ENCODE peak calls at places on chromosomes 16 and 17, in ten cellular contexts. One of them, this sample, is unnamed.
A peak's percentile ranks its signal among the peaks of the same experiment; 100 is the strongest.

GRCh38 chr17:1375615-1376014 is 24.4 kb downstream of the YWHAE start:
- DNase-seq in sigmoid colon: no peak
- DNase-seq in neuronal stem cell: no peak
- DNase-seq in neural progenitor cell: no peak
- DNase-seq in lower lobe of right lung: no peak
- DNase-seq in OCI-LY7: no peak
- DNase-seq in esophagus squamous epithelium: no peak
- DNase-seq in H7: no peak
- DNase-seq in breast epithelium: no peak
- DNase-seq in CD8-positive, alpha-beta T cell: peak; percentile 41
- DNase-seq in this sample: no peak

GRCh38 chr17:45184144-45184543 is 22.5 kb downstream of the HEXIM2 start:
- DNase-seq in neural progenitor cell: no peak
- DNase-seq in breast epithelium: no peak
- DNase-seq in CD8-positive, alpha-beta T cell: no peak
- DNase-seq in sigmoid colon: no peak
- DNase-seq in esophagus squamous epithelium: no peak
- DNase-seq in lower lobe of right lung: no peak
- DNase-seq in OCI-LY7: no peak
- DNase-seq in neuronal stem cell: no peak
- DNase-seq in H7: no peak
- DNase-seq in this sample: no peak

GRCh38 chr17:76805319-76805718 is 62.9 kb upstream of the MGAT5B start:
- DNase-seq in lower lobe of right lung: no peak
- DNase-seq in CD8-positive, alpha-beta T cell: no peak
- DNase-seq in breast epithelium: no peak
- DNase-seq in esophagus squamous epithelium: no peak
- DNase-seq in sigmoid colon: no peak
- DNase-seq in H7: no peak
- DNase-seq in neuronal stem cell: no peak
- DNase-seq in neural progenitor cell: no peak
- DNase-seq in OCI-LY7: no peak
- DNase-seq in this sample: no peak

GRCh38 chr17:61279476-61280145 is 120.0 kb upstream of the TBX2 start:
- DNase-seq in breast epithelium: no peak
- DNase-seq in OCI-LY7: no peak
- DNase-seq in lower lobe of right lung: no peak
- DNase-seq in CD8-positive, alpha-beta T cell: no peak
- DNase-seq in esophagus squamous epithelium: no peak
- DNase-seq in neuronal stem cell: no peak
- DNase-seq in H7: no peak
- DNase-seq in neural progenitor cell: no peak
- DNase-seq in sigmoid colon: no peak
- DNase-seq in this sample: no peak

GRCh38 chr16:11736903-11737302 is 5.8 kb downstream of the TXNDC11 start:
- DNase-seq in lower lobe of right lung: no peak
- DNase-seq in CD8-positive, alpha-beta T cell: no peak
- DNase-seq in OCI-LY7: no peak
- DNase-seq in neuronal stem cell: no peak
- DNase-seq in sigmoid colon: no peak
- DNase-seq in breast epithelium: no peak
- DNase-seq in H7: no peak
- DNase-seq in neural progenitor cell: no peak
- DNase-seq in esophagus squamous epithelium: no peak
- DNase-seq in this sample: no peak

GRCh38 chr16:53456625-53457024 is 22.4 kb downstream of the RBL2 start:
- DNase-seq in sigmoid colon: no peak
- DNase-seq in breast epithelium: no peak
- DNase-seq in esophagus squamous epithelium: no peak
- DNase-seq in neuronal stem cell: no peak
- DNase-seq in neural progenitor cell: no peak
- DNase-seq in H7: no peak
- DNase-seq in OCI-LY7: peak; percentile 16
- DNase-seq in CD8-positive, alpha-beta T cell: peak; percentile 58
- DNase-seq in lower lobe of right lung: no peak
- DNase-seq in this sample: no peak

GRCh38 chr16:89831810-89832328 is 3.6 kb downstream of the SPIRE2 start:
- DNase-seq in CD8-positive, alpha-beta T cell: no peak
- DNase-seq in breast epithelium: no peak
- DNase-seq in OCI-LY7: no peak
- DNase-seq in H7: peak; percentile 36
- DNase-seq in neural progenitor cell: no peak
- DNase-seq in neuronal stem cell: no peak
- DNase-seq in lower lobe of right lung: no peak
- DNase-seq in sigmoid colon: no peak
- DNase-seq in esophagus squamous epithelium: no peak
- DNase-seq in this sample: no peak

GRCh38 chr16:12141073-12141472 is 164.5 kb downstream of the SNX29 start:
- DNase-seq in CD8-positive, alpha-beta T cell: no peak
- DNase-seq in lower lobe of right lung: no peak
- DNase-seq in OCI-LY7: no peak
- DNase-seq in esophagus squamous epithelium: no peak
- DNase-seq in neuronal stem cell: no peak
- DNase-seq in breast epithelium: no peak
- DNase-seq in sigmoid colon: no peak
- DNase-seq in neural progenitor cell: no peak
- DNase-seq in H7: no peak
- DNase-seq in this sample: no peak

GRCh38 chr17:19660219-19660870 is 11.8 kb downstream of the ALDH3A2 start:
- DNase-seq in neuronal stem cell: no peak
- DNase-seq in OCI-LY7: no peak
- DNase-seq in sigmoid colon: no peak
- DNase-seq in lower lobe of right lung: no peak
- DNase-seq in H7: no peak
- DNase-seq in CD8-positive, alpha-beta T cell: no peak
- DNase-seq in neural progenitor cell: no peak
- DNase-seq in breast epithelium: no peak
- DNase-seq in esophagus squamous epithelium: no peak
- DNase-seq in this sample: no peak

GRCh38 chr17:78771758-78772382 is 10.2 kb downstream of the CYTH1 start:
- DNase-seq in OCI-LY7: no peak
- DNase-seq in neuronal stem cell: no peak
- DNase-seq in CD8-positive, alpha-beta T cell: no peak
- DNase-seq in breast epithelium: no peak
- DNase-seq in neural progenitor cell: no peak
- DNase-seq in H7: no peak
- DNase-seq in esophagus squamous epithelium: no peak
- DNase-seq in lower lobe of right lung: no peak
- DNase-seq in sigmoid colon: peak; percentile 7
- DNase-seq in this sample: no peak

GRCh38 chr16:10965440-10966039 is 21.2 kb downstream of the CLEC16A start:
- DNase-seq in neuronal stem cell: no peak
- DNase-seq in esophagus squamous epithelium: no peak
- DNase-seq in lower lobe of right lung: no peak
- DNase-seq in H7: no peak
- DNase-seq in sigmoid colon: no peak
- DNase-seq in CD8-positive, alpha-beta T cell: no peak
- DNase-seq in neural progenitor cell: no peak
- DNase-seq in breast epithelium: no peak
- DNase-seq in OCI-LY7: peak; percentile 30
- DNase-seq in this sample: no peak

GRCh38 chr16:55822280-55822810 is 10.6 kb downstream of the CES1 start:
- DNase-seq in breast epithelium: no peak
- DNase-seq in OCI-LY7: no peak
- DNase-seq in neuronal stem cell: no peak
- DNase-seq in sigmoid colon: no peak
- DNase-seq in neural progenitor cell: no peak
- DNase-seq in esophagus squamous epithelium: no peak
- DNase-seq in CD8-positive, alpha-beta T cell: no peak
- DNase-seq in lower lobe of right lung: no peak
- DNase-seq in H7: no peak
- DNase-seq in this sample: no peak

DNA sequence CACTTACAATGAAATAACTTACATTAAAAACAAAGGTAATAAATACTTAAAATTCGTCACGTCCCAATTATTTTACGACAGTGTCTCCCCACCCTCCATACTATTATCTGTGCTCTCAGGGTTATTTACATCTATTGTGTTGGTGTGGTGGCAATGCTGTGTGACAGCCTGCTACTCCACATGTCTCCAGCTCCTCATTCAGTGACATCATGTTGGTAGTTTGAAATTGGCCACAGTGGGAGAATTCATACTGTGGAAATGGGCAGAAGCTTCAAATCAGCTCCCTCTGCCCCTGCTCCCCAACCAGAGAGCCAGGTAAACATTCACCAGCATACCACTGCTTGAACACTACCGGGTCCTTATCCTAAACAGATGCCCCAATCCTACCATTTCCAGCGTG is 6.3 kb downstream of the TNS4 start:
- DNase-seq in sigmoid colon: no peak
- DNase-seq in CD8-positive, alpha-beta T cell: no peak
- DNase-seq in lower lobe of right lung: no peak
- DNase-seq in neural progenitor cell: no peak
- DNase-seq in esophagus squamous epithelium: no peak
- DNase-seq in H7: no peak
- DNase-seq in OCI-LY7: no peak
- DNase-seq in neuronal stem cell: no peak
- DNase-seq in breast epithelium: no peak
- DNase-seq in this sample: no peak
- H3K36me3 ChIP-seq in sigmoid colon: no peaks in the 10 kb centered on the region
- H3K36me3 ChIP-seq in CD8-positive, alpha-beta T cell: no peaks in the 10 kb centered on the region
- H3K36me3 ChIP-seq in lower lobe of right lung: no peaks in the 10 kb centered on the region
- H3K36me3 ChIP-seq in neural progenitor cell: no peaks in the 10 kb centered on the region
- H3K36me3 ChIP-seq in esophagus squamous epithelium: no peaks in the 10 kb centered on the region
- H3K36me3 ChIP-seq in H7: no peaks in the 10 kb centered on the region
- H3K36me3 ChIP-seq in OCI-LY7: no peaks in the 10 kb centered on the region
- H3K36me3 ChIP-seq in neuronal stem cell: no peaks in the 10 kb centered on the region
- H3K36me3 ChIP-seq in breast epithelium: no peaks in the 10 kb centered on the region
- H3K36me3 ChIP-seq in this sample: no peaks in the 10 kb centered on the region

GRCh38 chr16:86396318-86396882 is 113.9 kb upstream of the FOXF1 start:
- DNase-seq in CD8-positive, alpha-beta T cell: no peak
- DNase-seq in esophagus squamous epithelium: no peak
- DNase-seq in neuronal stem cell: no peak
- DNase-seq in breast epithelium: no peak
- DNase-seq in H7: no peak
- DNase-seq in lower lobe of right lung: no peak
- DNase-seq in OCI-LY7: no peak
- DNase-seq in neural progenitor cell: no peak
- DNase-seq in sigmoid colon: peak; percentile 91
- DNase-seq in this sample: no peak

GRCh38 chr16:86396918-86397317 is 113.4 kb upstream of the FOXF1 start:
- DNase-seq in OCI-LY7: no peak
- DNase-seq in neural progenitor cell: no peak
- DNase-seq in H7: no peak
- DNase-seq in sigmoid colon: peak; percentile 95
- DNase-seq in esophagus squamous epithelium: no peak
- DNase-seq in lower lobe of right lung: no peak
- DNase-seq in neuronal stem cell: no peak
- DNase-seq in breast epithelium: no peak
- DNase-seq in CD8-positive, alpha-beta T cell: no peak
- DNase-seq in this sample: no peak

GRCh38 chr16:86398201-86398600 is 112.1 kb upstream of the FOXF1 start:
- DNase-seq in breast epithelium: no peak
- DNase-seq in CD8-positive, alpha-beta T cell: no peak
- DNase-seq in OCI-LY7: no peak
- DNase-seq in neural progenitor cell: no peak
- DNase-seq in H7: no peak
- DNase-seq in esophagus squamous epithelium: no peak
- DNase-seq in lower lobe of right lung: no peak
- DNase-seq in sigmoid colon: no peak
- DNase-seq in neuronal stem cell: no peak
- DNase-seq in this sample: no peak

GRCh38 chr16:86393907-86394626 is 116.3 kb upstream of the FOXF1 start:
- DNase-seq in esophagus squamous epithelium: no peak
- DNase-seq in H7: no peak
- DNase-seq in OCI-LY7: no peak
- DNase-seq in sigmoid colon: no peak
- DNase-seq in neuronal stem cell: no peak
- DNase-seq in breast epithelium: no peak
- DNase-seq in neural progenitor cell: no peak
- DNase-seq in lower lobe of right lung: no peak
- DNase-seq in CD8-positive, alpha-beta T cell: no peak
- DNase-seq in this sample: no peak

DNA sequence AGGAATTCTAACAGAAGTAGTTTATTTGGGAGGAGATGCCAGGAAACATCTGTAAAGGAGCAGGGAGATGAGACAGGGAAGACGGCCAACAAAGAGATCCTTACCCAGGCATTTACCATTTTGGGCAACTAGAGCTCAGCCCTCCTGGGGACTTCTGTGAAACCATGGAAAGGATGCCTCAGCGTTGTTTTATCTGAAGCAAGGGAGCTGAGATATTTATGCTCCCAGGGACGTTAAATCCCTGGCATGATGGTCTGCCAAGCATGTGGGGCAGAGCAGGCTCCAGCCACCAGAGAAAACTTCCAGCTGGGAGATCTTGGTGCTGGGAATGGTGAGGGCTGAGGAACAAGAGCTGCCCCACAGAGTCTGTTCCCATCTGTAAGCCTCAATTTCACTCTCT is 114.8 kb upstream of the FOXF1 start:
- DNase-seq in sigmoid colon: no peak
- DNase-seq in OCI-LY7: no peak
- DNase-seq in neural progenitor cell: no peak
- DNase-seq in esophagus squamous epithelium: no peak
- DNase-seq in breast epithelium: no peak
- DNase-seq in lower lobe of right lung: no peak
- DNase-seq in H7: no peak
- DNase-seq in CD8-positive, alpha-beta T cell: no peak
- DNase-seq in neuronal stem cell: no peak
- DNase-seq in this sample: no peak
- H3K36me3 ChIP-seq in sigmoid colon: no peaks in the 10 kb centered on the region
- H3K36me3 ChIP-seq in OCI-LY7: no peaks in the 10 kb centered on the region
- H3K36me3 ChIP-seq in neural progenitor cell: no peaks in the 10 kb centered on the region
- H3K36me3 ChIP-seq in esophagus squamous epithelium: no peaks in the 10 kb centered on the region
- H3K36me3 ChIP-seq in breast epithelium: no peaks in the 10 kb centered on the region
- H3K36me3 ChIP-seq in lower lobe of right lung: no peaks in the 10 kb centered on the region
- H3K36me3 ChIP-seq in H7: no peaks in the 10 kb centered on the region
- H3K36me3 ChIP-seq in CD8-positive, alpha-beta T cell: no peaks in the 10 kb centered on the region
- H3K36me3 ChIP-seq in neuronal stem cell: no peaks in the 10 kb centered on the region
- H3K36me3 ChIP-seq in this sample: no peaks in the 10 kb centered on the region

GRCh38 chr16:28936784-28937155 is 5.0 kb downstream of the CD19 start:
- DNase-seq in breast epithelium: no peak
- DNase-seq in sigmoid colon: no peak
- DNase-seq in esophagus squamous epithelium: no peak
- DNase-seq in neuronal stem cell: no peak
- DNase-seq in neural progenitor cell: no peak
- DNase-seq in H7: no peak
- DNase-seq in OCI-LY7: no peak
- DNase-seq in lower lobe of right lung: peak; percentile 49
- DNase-seq in CD8-positive, alpha-beta T cell: no peak
- DNase-seq in this sample: no peak
- H3K36me3 ChIP-seq in breast epithelium: no peaks in the 10 kb centered on the region
- H3K36me3 ChIP-seq in sigmoid colon: no peaks in the 10 kb centered on the region
- H3K36me3 ChIP-seq in esophagus squamous epithelium: no peaks in the 10 kb centered on the region
- H3K36me3 ChIP-seq in neuronal stem cell: no peaks in the 10 kb centered on the region
- H3K36me3 ChIP-seq in neural progenitor cell: no peaks in the 10 kb centered on the region
- H3K36me3 ChIP-seq in H7: no peaks in the 10 kb centered on the region
- H3K36me3 ChIP-seq in OCI-LY7: peaks cover 63% of the 10 kb centered on the region
- H3K36me3 ChIP-seq in lower lobe of right lung: no peaks in the 10 kb centered on the region
- H3K36me3 ChIP-seq in CD8-positive, alpha-beta T cell: no peaks in the 10 kb centered on the region
- H3K36me3 ChIP-seq in this sample: no peaks in the 10 kb centered on the region

DNA sequence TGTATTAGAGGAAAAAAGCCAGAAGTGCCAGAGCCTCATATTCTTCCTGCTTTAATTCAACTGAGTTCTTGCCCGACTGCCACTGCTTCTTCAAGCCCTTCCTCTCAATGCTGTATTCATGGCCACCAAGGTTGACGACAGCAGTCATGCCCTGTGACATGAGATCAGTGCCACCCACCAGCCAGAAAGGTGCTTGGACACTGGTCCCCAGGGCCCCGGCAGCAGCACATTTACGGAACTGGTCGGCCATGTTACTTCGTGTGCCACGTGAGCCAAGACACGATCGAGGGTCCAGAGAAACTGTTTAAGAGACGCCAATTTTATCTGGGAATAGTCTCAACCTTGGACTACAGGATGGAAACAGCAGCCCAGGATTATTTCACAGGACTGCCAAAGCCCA is 27.8 kb downstream of the MAP1LC3B start:
- DNase-seq in neural progenitor cell: no peak
- DNase-seq in neuronal stem cell: no peak
- DNase-seq in CD8-positive, alpha-beta T cell: no peak
- DNase-seq in lower lobe of right lung: no peak
- DNase-seq in sigmoid colon: peak; percentile 50
- DNase-seq in OCI-LY7: no peak
- DNase-seq in H7: no peak
- DNase-seq in esophagus squamous epithelium: no peak
- DNase-seq in breast epithelium: no peak
- DNase-seq in this sample: no peak
- H3K36me3 ChIP-seq in neural progenitor cell: no peaks in the 10 kb centered on the region
- H3K36me3 ChIP-seq in neuronal stem cell: peaks cover 40% of the 10 kb centered on the region
- H3K36me3 ChIP-seq in CD8-positive, alpha-beta T cell: peaks cover 29% of the 10 kb centered on the region
- H3K36me3 ChIP-seq in lower lobe of right lung: peaks cover 96% of the 10 kb centered on the region
- H3K36me3 ChIP-seq in sigmoid colon: peaks cover 25% of the 10 kb centered on the region
- H3K36me3 ChIP-seq in OCI-LY7: peaks cover 26% of the 10 kb centered on the region
- H3K36me3 ChIP-seq in H7: peaks cover 15% of the 10 kb centered on the region
- H3K36me3 ChIP-seq in esophagus squamous epithelium: peaks cover 6% of the 10 kb centered on the region
- H3K36me3 ChIP-seq in breast epithelium: peaks cover 6% of the 10 kb centered on the region
- H3K36me3 ChIP-seq in this sample: peaks cover 50% of the 10 kb centered on the region

This sample was measured in thoracic aorta.